ENCODE peak calls at places on chromosomes 1 and 21, in seven cellular contexts. Y is M059J; L is COR-L47; J is ELR; U is GM12892; T is ascending aorta; W is activated naive CD8-positive, alpha-beta T cell treated with anti-CD3 and anti-CD28 coated beads, Interleukin-2, amount 50 U/mL, for 24 hours. K is an unnamed sample.

GRCh38 chr1:158329807-158330206 is 1.5 kb downstream of the CD1B start:
- DNase-seq in J (peak; percentile 14), W (peak; percentile 17), T (no peak), L (no peak), Y (peak; percentile 10), U (no peak), K (no peak)

GRCh38 chr21:31450971-31451370 is 106.9 kb upstream of the TIAM1 start:
- DNase-seq in L (no peak), W (no peak), J (no peak), U (no peak), T (no peak), Y (no peak), K (no peak)

GRCh38 chr1:225816643-225817538 is 7.0 kb downstream of the EPHX1 start:
- DNase-seq in U (no peak), J (no peak), L (no peak), W (no peak), T (no peak), Y (peak; percentile 27), K (no peak)

GRCh38 chr1:52706941-52707926 is 9.1 kb upstream of the COA7 start:
- DNase-seq in J (no peak), L (no peak), W (no peak), U (no peak), T (no peak), Y (no peak), K (no peak)

GRCh38 chr1:111980684-111981083 is 8.8 kb downstream of the KCND3 start:
- DNase-seq in J (no peak), U (no peak), L (no peak), Y (no peak), T (no peak), W (no peak), K (no peak)

GRCh38 chr1:43587594-43587993 is 56.9 kb downstream of the PTPRF start:
- DNase-seq in W (no peak), Y (no peak), J (no peak), L (no peak), T (no peak), U (no peak), K (no peak)

GRCh38 chr1:68232354-68233148 is at the start of gene WLS:
- DNase-seq in J (peak; percentile 89), T (peak; percentile 10), Y (peak; percentile 81), U (no peak), W (peak; percentile 8), L (peak; percentile 24), K (peak; percentile 49)

GRCh38 chr1:76291186-76291585 is 216.6 kb downstream of the ST6GALNAC3 start:
- DNase-seq in L (no peak), Y (no peak), U (no peak), T (no peak), J (no peak), W (no peak), K (no peak)

GRCh38 chr1:207711285-207711684 is 40.6 kb upstream of the CD46 start:
- DNase-seq in T (no peak), U (no peak), L (peak; percentile 1), J (peak; percentile 32), W (no peak), Y (peak; percentile 54), K (peak; percentile 19)